ENCODE peak calls at places on chromosomes 4 and X, in five cellular contexts. One of them, this sample, is unnamed.

GRCh38 chr4:185378264-185378663 is 17.5 kb downstream of the LRP2BP start:
- DNase-seq in breast epithelium: no peak
- DNase-seq in CD8-positive, alpha-beta memory T cell: no peak
- DNase-seq in heart left ventricle: no peak
- DNase-seq in kidney: no peak
- DNase-seq in this sample: no peak

GRCh38 chr4:38670061-38670894 is 6.3 kb downstream of the KLF3 start:
- DNase-seq in breast epithelium: no peak
- DNase-seq in heart left ventricle: no peak
- DNase-seq in kidney: no peak
- DNase-seq in CD8-positive, alpha-beta memory T cell: no peak
- DNase-seq in this sample: no peak

GRCh38 chr4:112910109-112910736 is 139.2 kb upstream of the ANK2 start:
- DNase-seq in CD8-positive, alpha-beta memory T cell: no peak
- DNase-seq in kidney: no peak
- DNase-seq in breast epithelium: no peak
- DNase-seq in heart left ventricle: no peak
- DNase-seq in this sample: no peak

GRCh38 chr4:170591076-170591475 is 501.3 kb upstream of the AADAT start:
- DNase-seq in kidney: no peak
- DNase-seq in heart left ventricle: no peak
- DNase-seq in CD8-positive, alpha-beta memory T cell: no peak
- DNase-seq in breast epithelium: no peak
- DNase-seq in this sample: no peak

GRCh38 chr4:140866492-140867005 is 110.4 kb upstream of the TBC1D9 start:
- DNase-seq in kidney: no peak
- DNase-seq in CD8-positive, alpha-beta memory T cell: no peak
- DNase-seq in heart left ventricle: no peak
- DNase-seq in breast epithelium: no peak
- DNase-seq in this sample: no peak

GRCh38 chr4:151434183-151434860 is 25.3 kb downstream of the FHIP1A start:
- DNase-seq in breast epithelium: no peak
- DNase-seq in CD8-positive, alpha-beta memory T cell: no peak
- DNase-seq in heart left ventricle: no peak
- DNase-seq in kidney: no peak
- DNase-seq in this sample: no peak

GRCh38 chr4:139188648-139189416 is 11.8 kb upstream of the ELF2 start:
- DNase-seq in CD8-positive, alpha-beta memory T cell: no peak
- DNase-seq in heart left ventricle: no peak
- DNase-seq in breast epithelium: no peak
- DNase-seq in kidney: no peak
- DNase-seq in this sample: no peak

GRCh38 chrX:67652581-67652980 is 108.8 kb downstream of the AR start:
- DNase-seq in breast epithelium: no peak
- DNase-seq in kidney: no peak
- DNase-seq in CD8-positive, alpha-beta memory T cell: no peak
- DNase-seq in heart left ventricle: no peak
- DNase-seq in this sample: no peak

GRCh38 chr4:53116959-53117358 is 248.9 kb downstream of the SCFD2 start:
- DNase-seq in breast epithelium: no peak
- DNase-seq in heart left ventricle: no peak
- DNase-seq in kidney: no peak
- DNase-seq in CD8-positive, alpha-beta memory T cell: no peak
- DNase-seq in this sample: no peak

GRCh38 chr4:158630893-158631292 is 40.8 kb downstream of the C4orf46 start:
- DNase-seq in breast epithelium: no peak
- DNase-seq in heart left ventricle: no peak
- DNase-seq in kidney: no peak
- DNase-seq in CD8-positive, alpha-beta memory T cell: no peak
- DNase-seq in this sample: no peak

GRCh38 chrX:2967998-2968909 is 38.1 kb upstream of the ARSH start:
- DNase-seq in heart left ventricle: no peak
- DNase-seq in kidney: no peak
- DNase-seq in breast epithelium: peak; percentile 35
- DNase-seq in CD8-positive, alpha-beta memory T cell: no peak
- DNase-seq in this sample: no peak

GRCh38 chrX:30653415-30654131 is at the start of gene GK:
- DNase-seq in breast epithelium: no peak
- DNase-seq in CD8-positive, alpha-beta memory T cell: peak; percentile 1
- DNase-seq in heart left ventricle: peak; percentile 60
- DNase-seq in kidney: peak; percentile 84
- DNase-seq in this sample: no peak

GRCh38 chrX:150680974-150681373 is 12.2 kb upstream of the MTMR1 start:
- DNase-seq in CD8-positive, alpha-beta memory T cell: no peak
- DNase-seq in heart left ventricle: no peak
- DNase-seq in kidney: no peak
- DNase-seq in breast epithelium: no peak
- DNase-seq in this sample: no peak

GRCh38 chrX:154439841-154440240 is 2.9 kb downstream of the GDI1 start:
- DNase-seq in kidney: no peak
- DNase-seq in CD8-positive, alpha-beta memory T cell: no peak
- DNase-seq in breast epithelium: no peak
- DNase-seq in heart left ventricle: no peak
- DNase-seq in this sample: no peak

GRCh38 chr4:132818091-132818490 is 331.0 kb upstream of the PCDH10 start:
- DNase-seq in CD8-positive, alpha-beta memory T cell: no peak
- DNase-seq in heart left ventricle: no peak
- DNase-seq in kidney: no peak
- DNase-seq in breast epithelium: no peak
- DNase-seq in this sample: no peak

GRCh38 chr4:153346031-153346430 is 1.5 kb downstream of the MND1 start:
- DNase-seq in CD8-positive, alpha-beta memory T cell: no peak
- DNase-seq in heart left ventricle: no peak
- DNase-seq in breast epithelium: no peak
- DNase-seq in kidney: no peak
- DNase-seq in this sample: no peak

GRCh38 chr4:110869862-110870577 is 247.1 kb upstream of the PITX2 start:
- DNase-seq in breast epithelium: no peak
- DNase-seq in kidney: no peak
- DNase-seq in heart left ventricle: no peak
- DNase-seq in CD8-positive, alpha-beta memory T cell: no peak
- DNase-seq in this sample: no peak

GRCh38 chr4:151356510-151356909 is 31.1 kb upstream of the SH3D19 start:
- DNase-seq in CD8-positive, alpha-beta memory T cell: no peak
- DNase-seq in heart left ventricle: no peak
- DNase-seq in breast epithelium: no peak
- DNase-seq in kidney: no peak
- DNase-seq in this sample: no peak

GRCh38 chr4:146846882-146847281 is 98.8 kb downstream of the TTC29 start:
- DNase-seq in heart left ventricle: no peak
- DNase-seq in CD8-positive, alpha-beta memory T cell: no peak
- DNase-seq in breast epithelium: no peak
- DNase-seq in kidney: no peak
- DNase-seq in this sample: no peak

GRCh38 chr4:140947507-140947906 is 185.8 kb downstream of the RNF150 start:
- DNase-seq in heart left ventricle: no peak
- DNase-seq in breast epithelium: peak; percentile 29
- DNase-seq in CD8-positive, alpha-beta memory T cell: no peak
- DNase-seq in kidney: no peak
- DNase-seq in this sample: no peak

GRCh38 chr4:159764343-159764952 is 661.6 kb downstream of the RAPGEF2 start:
- DNase-seq in CD8-positive, alpha-beta memory T cell: no peak
- DNase-seq in heart left ventricle: no peak
- DNase-seq in breast epithelium: no peak
- DNase-seq in kidney: no peak
- DNase-seq in this sample: peak; percentile 50

GRCh38 chr4:76950052-76950845 is 697 bp downstream of the SEPTIN11 start:
- DNase-seq in breast epithelium: peak; percentile 24
- DNase-seq in heart left ventricle: peak; percentile 79
- DNase-seq in kidney: peak; percentile 87
- DNase-seq in CD8-positive, alpha-beta memory T cell: peak; percentile 35
- DNase-seq in this sample: peak; percentile 21

GRCh38 chr4:186095406-186095805 is 9.1 kb upstream of the FAM149A start:
- DNase-seq in kidney: no peak
- DNase-seq in heart left ventricle: no peak
- DNase-seq in CD8-positive, alpha-beta memory T cell: no peak
- DNase-seq in breast epithelium: no peak
- DNase-seq in this sample: no peak

GRCh38 chr4:30714408-30715031 is 5.6 kb upstream of the PCDH7 start:
- DNase-seq in breast epithelium: no peak
- DNase-seq in CD8-positive, alpha-beta memory T cell: no peak
- DNase-seq in kidney: no peak
- DNase-seq in heart left ventricle: no peak
- DNase-seq in this sample: peak; percentile 8

GRCh38 chrX:87017210-87017609 is 500.4 kb upstream of the KLHL4 start:
- DNase-seq in heart left ventricle: no peak
- DNase-seq in CD8-positive, alpha-beta memory T cell: no peak
- DNase-seq in kidney: peak; percentile 54
- DNase-seq in breast epithelium: no peak
- DNase-seq in this sample: no peak

GRCh38 chr4:75662626-75663025 is 10.6 kb downstream of the G3BP2 start:
- DNase-seq in breast epithelium: no peak
- DNase-seq in kidney: no peak
- DNase-seq in heart left ventricle: no peak
- DNase-seq in CD8-positive, alpha-beta memory T cell: no peak
- DNase-seq in this sample: no peak

GRCh38 chr4:77269505-77269904 is 112.5 kb downstream of the CCNG2 start:
- DNase-seq in kidney: no peak
- DNase-seq in breast epithelium: no peak
- DNase-seq in CD8-positive, alpha-beta memory T cell: no peak
- DNase-seq in heart left ventricle: no peak
- DNase-seq in this sample: no peak

GRCh38 chrX:140503230-140503585 is 1.7 kb downstream of the SOX3 start:
- DNase-seq in kidney: no peak
- DNase-seq in CD8-positive, alpha-beta memory T cell: no peak
- DNase-seq in heart left ventricle: no peak
- DNase-seq in breast epithelium: no peak
- DNase-seq in this sample: no peak

GRCh38 chr4:60723796-60724195 is 476.3 kb upstream of the ADGRL3 start:
- DNase-seq in kidney: no peak
- DNase-seq in breast epithelium: no peak
- DNase-seq in CD8-positive, alpha-beta memory T cell: no peak
- DNase-seq in heart left ventricle: no peak
- DNase-seq in this sample: no peak

GRCh38 chr4:2257361-2258001 is 4.4 kb downstream of the MXD4 start:
- DNase-seq in CD8-positive, alpha-beta memory T cell: no peak
- DNase-seq in breast epithelium: peak; percentile 17
- DNase-seq in kidney: peak; percentile 72
- DNase-seq in heart left ventricle: no peak
- DNase-seq in this sample: no peak

GRCh38 chr4:2254665-2255500 is 7.0 kb downstream of the MXD4 start:
- DNase-seq in CD8-positive, alpha-beta memory T cell: peak; percentile 0
- DNase-seq in heart left ventricle: no peak
- DNase-seq in kidney: peak; percentile 66
- DNase-seq in breast epithelium: peak; percentile 18
- DNase-seq in this sample: no peak

GRCh38 chr4:2255501-2256155 is 6.3 kb downstream of the MXD4 start:
- DNase-seq in breast epithelium: peak; percentile 73
- DNase-seq in heart left ventricle: peak; percentile 68
- DNase-seq in kidney: peak; percentile 87
- DNase-seq in CD8-positive, alpha-beta memory T cell: no peak
- DNase-seq in this sample: no peak

GRCh38 chr4:2256781-2257191 is 5.1 kb downstream of the MXD4 start:
- DNase-seq in heart left ventricle: peak; percentile 83
- DNase-seq in breast epithelium: peak; percentile 52
- DNase-seq in CD8-positive, alpha-beta memory T cell: peak; percentile 0
- DNase-seq in kidney: peak; percentile 95
- DNase-seq in this sample: no peak

DNA sequence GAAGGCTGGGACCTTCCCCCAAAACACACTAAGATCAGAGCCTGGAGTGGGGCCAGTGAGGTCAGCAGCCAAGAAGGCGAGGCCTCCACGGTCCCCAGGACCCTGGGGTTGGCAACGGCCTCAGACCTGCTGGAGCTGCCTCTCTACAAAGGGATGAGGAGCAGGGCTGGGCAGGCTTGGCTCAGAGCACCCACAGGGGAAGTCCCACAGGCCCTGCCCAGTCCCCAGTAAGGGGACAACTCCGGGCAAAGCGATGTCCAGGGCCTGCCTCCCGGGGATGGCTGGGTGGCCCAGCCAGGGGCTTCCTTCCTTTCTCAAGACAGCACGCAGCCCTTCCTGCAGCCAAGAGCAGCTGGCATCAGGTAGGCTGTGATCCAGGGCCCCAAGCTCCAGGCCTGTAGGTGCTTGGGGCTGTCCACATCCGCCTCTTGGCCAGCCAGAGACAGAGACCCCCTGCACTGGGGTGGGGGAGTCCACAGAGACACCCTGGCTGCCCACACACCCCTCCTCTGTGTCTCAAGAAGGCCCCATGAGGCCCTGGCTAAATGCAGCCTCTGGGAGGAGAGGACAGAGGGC is 5.7 kb downstream of the MXD4 start:
- DNase-seq in breast epithelium: peak; percentile 35
- DNase-seq in CD8-positive, alpha-beta memory T cell: no peak
- DNase-seq in heart left ventricle: peak; percentile 74
- DNase-seq in kidney: peak; percentile 85
- DNase-seq in this sample: no peak
- H3K4me3 ChIP-seq in breast epithelium: peak overlapping the region; percentile 27
- H3K4me3 ChIP-seq in CD8-positive, alpha-beta memory T cell: no peak overlapping the region
- H3K4me3 ChIP-seq in heart left ventricle: peak overlapping the region; percentile 9
- H3K4me3 ChIP-seq in kidney: no peak overlapping the region
- H3K4me3 ChIP-seq in this sample: no peak overlapping the region

GRCh38 chrX:101552714-101553113 is 2.4 kb downstream of the ARMCX1 start:
- DNase-seq in kidney: no peak
- DNase-seq in CD8-positive, alpha-beta memory T cell: no peak
- DNase-seq in heart left ventricle: no peak
- DNase-seq in breast epithelium: no peak
- DNase-seq in this sample: no peak
- H3K4me3 ChIP-seq in kidney: no peak overlapping the region
- H3K4me3 ChIP-seq in CD8-positive, alpha-beta memory T cell: no peak overlapping the region
- H3K4me3 ChIP-seq in heart left ventricle: no peak overlapping the region
- H3K4me3 ChIP-seq in breast epithelium: no peak overlapping the region
- H3K4me3 ChIP-seq in this sample: no peak overlapping the region

GRCh38 chrX:38806875-38807601 is 5.8 kb downstream of the MID1IP1 start:
- DNase-seq in CD8-positive, alpha-beta memory T cell: no peak
- DNase-seq in heart left ventricle: no peak
- DNase-seq in kidney: no peak
- DNase-seq in breast epithelium: no peak
- DNase-seq in this sample: no peak
- H3K4me3 ChIP-seq in CD8-positive, alpha-beta memory T cell: peak overlapping the region; percentile 67
- H3K4me3 ChIP-seq in heart left ventricle: peak overlapping the region; percentile 69
- H3K4me3 ChIP-seq in kidney: peak overlapping the region; percentile 78
- H3K4me3 ChIP-seq in breast epithelium: no peak overlapping the region
- H3K4me3 ChIP-seq in this sample: peak overlapping the region; percentile 73

DNA sequence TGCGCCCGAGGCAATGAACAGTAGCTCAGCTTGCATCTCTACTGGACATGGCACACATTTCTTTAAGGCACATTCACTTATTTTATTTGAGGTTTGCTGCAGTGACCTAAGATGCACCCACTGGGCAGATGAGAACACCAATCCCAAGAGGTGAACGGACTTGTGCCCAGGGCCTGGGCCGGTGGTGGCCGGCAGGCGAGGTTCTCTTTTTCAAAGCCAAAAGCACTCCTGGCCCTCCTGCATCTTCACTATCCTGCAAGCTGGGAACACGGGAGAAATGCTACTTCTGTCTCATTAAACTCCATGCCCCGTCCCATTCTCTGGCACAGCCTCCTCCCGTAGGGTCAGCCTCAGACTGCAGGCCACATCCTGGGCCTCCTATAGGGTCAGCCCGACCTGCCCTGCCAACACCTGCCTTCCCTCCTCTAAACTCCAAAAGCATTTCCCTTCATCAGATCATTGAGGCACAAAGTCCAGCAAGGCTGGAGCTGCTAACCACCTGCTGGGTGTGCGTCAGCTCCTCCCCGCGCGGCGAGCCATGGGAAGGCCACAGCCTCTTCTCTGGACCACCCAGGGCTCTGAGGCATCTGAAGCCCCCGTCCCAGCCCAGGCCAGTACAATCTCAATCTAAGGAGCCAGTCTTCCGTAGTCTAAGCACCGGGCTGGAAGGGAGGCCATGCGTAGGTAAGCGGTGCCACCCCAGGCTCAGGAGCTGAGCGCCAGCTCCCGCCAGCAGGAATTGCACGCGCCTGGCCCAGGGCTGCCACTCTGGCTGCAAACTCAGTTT is 166.1 kb downstream of the AFAP1 start:
- DNase-seq in CD8-positive, alpha-beta memory T cell: no peak
- DNase-seq in kidney: no peak
- DNase-seq in breast epithelium: no peak
- DNase-seq in heart left ventricle: no peak
- DNase-seq in this sample: no peak
- H3K4me3 ChIP-seq in CD8-positive, alpha-beta memory T cell: no peak overlapping the region
- H3K4me3 ChIP-seq in kidney: no peak overlapping the region
- H3K4me3 ChIP-seq in breast epithelium: no peak overlapping the region
- H3K4me3 ChIP-seq in heart left ventricle: no peak overlapping the region
- H3K4me3 ChIP-seq in this sample: no peak overlapping the region

This sample was measured in Jurkat, Clone E6-1.